ENCODE peak calls at places on chromosomes 12 and 14, in six cellular contexts. E is astrocyte of the spinal cord, W is B cell, H is pancreas, B is upper lobe of left lung, F is Calu3. J is an unnamed sample.

GRCh38 chr12:94435511-94435927 is 24.1 kb downstream of the CEP83 start:
- DNase-seq in E (no peak), W (no peak), H (peak), B (no peak), F (no peak), J (no peak)

GRCh38 chr14:58501214-58501816 is 73.8 kb downstream of the KIAA0586 start:
- DNase-seq in E (peak), W (peak), H (no peak), B (no peak), F (peak), J (no peak)

GRCh38 chr14:93086441-93087055 is 29.2 kb downstream of the ITPK1 start:
- DNase-seq in E (no peak), W (no peak), H (no peak), B (no peak), F (no peak), J (no peak)

GRCh38 chr12:120229071-120229582 is 28.2 kb upstream of the RPLP0 start:
- DNase-seq in E (no peak), W (no peak), H (no peak), B (no peak), F (no peak), J (no peak)

GRCh38 chr12:52543985-52544888 is 8.7 kb downstream of the KRT71 start:
- DNase-seq in E (no peak), W (no peak), H (no peak), B (no peak), F (no peak), J (no peak)

GRCh38 chr12:54661048-54661447 is 12.9 kb upstream of the DCD start:
- DNase-seq in E (no peak), W (no peak), H (no peak), B (no peak), F (no peak), J (no peak)

GRCh38 chr12:122137229-122137628 is 36.8 kb downstream of the IL31 start:
- DNase-seq in E (no peak), W (no peak), H (no peak), B (no peak), F (no peak), J (peak)

GRCh38 chr12:24494401-24494800 is 454.5 kb downstream of the BCAT1 start:
- DNase-seq in E (peak), W (no peak), H (no peak), B (no peak), F (no peak), J (no peak)

GRCh38 chr12:120470150-120470817 is 736 bp upstream of the SRSF9 start:
- DNase-seq in E (no peak), W (no peak), H (no peak), B (peak), F (no peak), J (no peak)

GRCh38 chr12:19755141-19755540 is 315.8 kb downstream of the AEBP2 start:
- DNase-seq in E (no peak), W (no peak), H (no peak), B (no peak), F (no peak), J (no peak)

GRCh38 chr14:23115492-23115850 is 3.6 kb downstream of the CEBPE start:
- DNase-seq in E (no peak), W (no peak), H (no peak), B (no peak), F (no peak), J (no peak)

GRCh38 chr14:66395300-66395699 is 90.9 kb upstream of the CCDC196 start:
- DNase-seq in E (no peak), W (no peak), H (no peak), B (no peak), F (peak), J (no peak)

GRCh38 chr14:69270097-69270496 is 10.1 kb downstream of the GALNT16 start:
- DNase-seq in E (no peak), W (no peak), H (no peak), B (no peak), F (no peak), J (no peak)

GRCh38 chr14:33465952-33466700 is 484.7 kb downstream of the EGLN3 start:
- DNase-seq in E (no peak), W (no peak), H (no peak), B (no peak), F (no peak), J (no peak)

GRCh38 chr14:51644215-51644969 is 7.3 kb upstream of the FRMD6 start:
- DNase-seq in E (no peak), W (no peak), H (no peak), B (no peak), F (no peak), J (no peak)

GRCh38 chr14:103512701-103513611 is 9.7 kb downstream of the CKB start:
- DNase-seq in E (peak), W (peak), H (no peak), B (peak), F (no peak), J (no peak)

GRCh38 chr14:93970589-93970966 is 5.8 kb downstream of the ASB2 start:
- DNase-seq in E (no peak), W (peak), H (no peak), B (no peak), F (peak), J (no peak)

GRCh38 chr14:61661471-61661988 is 33.8 kb upstream of the HIF1A start:
- DNase-seq in E (peak), W (no peak), H (no peak), B (no peak), F (no peak), J (no peak)

GRCh38 chr12:108214486-108214885 is 85.4 kb downstream of the WSCD2 start:
- DNase-seq in E (peak), W (no peak), H (no peak), B (no peak), F (peak), J (no peak)

DNA sequence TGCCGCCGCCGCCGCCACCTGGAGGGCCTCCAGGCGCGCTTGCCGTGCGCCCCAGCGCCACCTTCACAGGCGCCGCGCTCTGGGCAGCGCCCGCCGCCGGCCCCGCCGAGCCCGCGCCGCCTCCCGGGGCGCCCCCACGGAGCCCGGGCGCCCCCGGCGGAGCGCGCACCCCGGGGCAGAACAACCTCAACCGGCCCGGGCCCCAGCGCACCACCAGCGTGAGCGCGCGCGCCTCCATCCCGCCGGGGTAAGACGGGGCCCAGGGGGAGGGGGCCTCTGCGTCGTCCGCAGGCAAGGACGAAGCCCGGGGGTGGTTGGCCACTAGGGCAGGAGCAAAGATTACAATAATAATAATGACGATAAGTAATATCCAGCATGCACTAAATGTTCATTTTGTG is 21.3 kb downstream of the DTX1 start:
- DNase-seq in E (no peak), W (peak), H (no peak), B (peak), F (no peak), J (no peak)
- TF ChIP-seq CTCF in E (no peak), W (no peak), H (no peak), B (no peak), F (no peak), J (no peak)

GRCh38 chr14:96902004-96902403 is 104.8 kb downstream of the VRK1 start:
- DNase-seq in E (no peak), W (no peak), H (no peak), B (no peak), F (no peak), J (no peak)

GRCh38 chr14:96905065-96905464 is 107.9 kb downstream of the VRK1 start:
- DNase-seq in E (no peak), W (no peak), H (no peak), B (no peak), F (no peak), J (no peak)

GRCh38 chr14:96905825-96906224 is 108.6 kb downstream of the VRK1 start:
- DNase-seq in E (no peak), W (no peak), H (no peak), B (no peak), F (no peak), J (no peak)

GRCh38 chr14:96904201-96904600 is 107.0 kb downstream of the VRK1 start:
- DNase-seq in E (peak), W (no peak), H (no peak), B (no peak), F (no peak), J (no peak)

GRCh38 chr14:96903444-96904023 is 106.4 kb downstream of the VRK1 start:
- DNase-seq in E (no peak), W (no peak), H (no peak), B (no peak), F (no peak), J (no peak)
- TF ChIP-seq CTCF in E (no peak), W (no peak), H (no peak), B (no peak), F (no peak), J (no peak)

GRCh38 chr12:67647251-67647546 is 1.3 kb upstream of the DYRK2 start:
- DNase-seq in E (peak), W (no peak), H (no peak), B (no peak), F (no peak), J (no peak)

GRCh38 chr12:67649165-67650126 is 901 bp downstream of the DYRK2 start:
- DNase-seq in E (peak), W (peak), H (peak), B (peak), F (peak), J (peak)

GRCh38 chr12:67647547-67648305 is 819 bp upstream of the DYRK2 start:
- DNase-seq in E (peak), W (peak), H (peak), B (peak), F (peak), J (peak)

GRCh38 chr12:67650127-67650495 is 1.6 kb downstream of the DYRK2 start:
- DNase-seq in E (peak), W (peak), H (peak), B (peak), F (peak), J (peak)

GRCh38 chr12:67648306-67649164 is at the start of gene DYRK2:
- DNase-seq in E (peak), W (peak), H (peak), B (peak), F (peak), J (peak)
- TF ChIP-seq CTCF in E (peak), W (peak), H (no peak), B (peak), F (no peak), J (no peak)

DNA sequence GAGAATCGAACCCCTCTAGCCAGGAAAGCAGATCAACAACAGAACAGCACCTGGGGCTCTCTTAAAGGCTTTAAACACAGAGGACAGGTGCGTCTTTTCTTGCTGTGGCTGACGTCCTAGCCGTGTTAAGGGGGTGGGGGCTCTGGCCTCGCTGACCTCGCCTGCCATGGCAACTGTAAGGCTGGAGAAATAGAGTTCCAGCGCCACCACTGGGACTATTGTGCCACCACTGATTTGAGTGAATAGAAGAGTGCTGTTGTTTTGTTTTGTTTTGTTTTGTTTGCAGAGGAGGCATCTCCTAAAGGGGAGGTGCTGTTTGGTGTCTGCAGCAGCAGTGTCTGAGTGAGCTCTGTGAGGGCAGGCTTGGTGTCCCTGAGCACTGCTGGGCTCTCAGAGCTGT is 34.2 kb upstream of the PRMT8 start:
- DNase-seq in E (no peak), W (no peak), H (no peak), B (no peak), F (no peak), J (no peak)
- TF ChIP-seq CTCF in E (no peak), W (no peak), H (no peak), B (no peak), F (no peak), J (no peak)

GRCh38 chr12:89173096-89173495 is 179.2 kb downstream of the DUSP6 start:
- DNase-seq in E (no peak), W (no peak), H (no peak), B (no peak), F (no peak), J (no peak)
- TF ChIP-seq CTCF in E (no peak), W (no peak), H (no peak), B (no peak), F (no peak), J (no peak)

DNA sequence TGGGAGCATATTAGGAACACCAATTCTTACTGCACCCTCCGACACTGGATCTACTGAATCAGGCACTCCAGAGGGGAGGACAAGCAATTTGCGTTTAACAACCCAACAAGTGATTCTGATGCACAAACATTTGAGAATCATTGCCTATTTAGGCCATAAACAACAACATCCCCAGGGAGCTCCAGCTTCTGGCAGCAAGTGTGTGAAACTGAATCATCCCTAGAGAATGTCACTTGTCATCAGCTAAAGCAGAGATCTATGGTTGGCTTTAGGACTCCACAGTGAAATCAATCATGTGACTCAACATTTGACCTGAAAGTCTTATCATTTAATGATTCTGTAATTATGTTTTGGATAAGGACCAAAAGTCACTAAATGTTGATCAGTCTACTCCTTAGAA is 505.0 kb upstream of the FLRT2 start:
- DNase-seq in E (no peak), W (no peak), H (no peak), B (no peak), F (no peak), J (no peak)
- TF ChIP-seq CTCF in E (no peak), W (no peak), H (no peak), B (no peak), F (no peak), J (no peak)

GRCh38 chr12:115857160-115857920 is 420.2 kb downstream of the MED13L start:
- DNase-seq in E (no peak), W (no peak), H (no peak), B (no peak), F (peak), J (no peak)
- TF ChIP-seq CTCF in E (no peak), W (no peak), H (no peak), B (no peak), F (no peak), J (no peak)

GRCh38 chr12:66709444-66709773 is 30.5 kb upstream of the GRIP1 start:
- DNase-seq in E (no peak), W (no peak), H (no peak), B (no peak), F (no peak), J (no peak)
- TF ChIP-seq CTCF in E (no peak), W (no peak), H (no peak), B (no peak), F (no peak), J (no peak)

GRCh38 chr14:101083564-101084435 is 180.3 kb upstream of the RTL1 start:
- DNase-seq in E (no peak), W (no peak), H (no peak), B (no peak), F (no peak), J (no peak)
- TF ChIP-seq CTCF in E (peak), W (no peak), H (no peak), B (no peak), F (no peak), J (no peak)